ENCODE peak calls at places on chromosomes 3 and 15, in ten cellular contexts. Q, Z, S, P, N, X, O, I, Y and F are unnamed samples.

GRCh38 chr3:165283328-165283727 is 87.1 kb upstream of the SLITRK3 start:
- DNase-seq in X (no peak), Q (no peak), P (no peak), O (peak; percentile 4), I (no peak), S (no peak), Z (no peak), Y (no peak), N (no peak), F (no peak)

GRCh38 chr15:75801859-75802593 is 41.2 kb upstream of the UBE2Q2 start:
- DNase-seq in Y (peak; percentile 86), S (peak; percentile 77), X (peak; percentile 62), Z (peak; percentile 76), N (peak; percentile 91), P (peak; percentile 54), Q (peak; percentile 82), O (peak; percentile 92), I (peak; percentile 91), F (peak; percentile 80)

GRCh38 chr3:156816091-156816793 is 9.9 kb upstream of the LEKR1 start:
- DNase-seq in S (peak; percentile 59), O (peak; percentile 49), Q (peak; percentile 73), N (peak; percentile 83), Y (no peak), P (no peak), I (peak; percentile 76), Z (peak; percentile 27), X (no peak), F (no peak)

GRCh38 chr3:178170698-178171535 is 365.3 kb upstream of the KCNMB2 start:
- DNase-seq in O (no peak), Y (no peak), X (no peak), N (no peak), P (peak; percentile 87), Q (no peak), S (peak; percentile 96), I (no peak), Z (no peak), F (peak; percentile 38)

GRCh38 chr15:48627260-48627969 is 18.1 kb downstream of the FBN1 start:
- DNase-seq in I (no peak), Z (no peak), X (peak; percentile 89), Q (no peak), Y (no peak), O (peak; percentile 11), P (peak; percentile 82), S (peak; percentile 67), N (no peak), F (no peak)

GRCh38 chr3:117133066-117133465 is 423.5 kb downstream of the TUSC7 start:
- DNase-seq in S (no peak), Y (no peak), O (no peak), N (no peak), Z (no peak), I (no peak), X (no peak), P (no peak), Q (no peak), F (no peak)

GRCh38 chr3:30256474-30256873 is 349.9 kb upstream of the TGFBR2 start:
- DNase-seq in I (no peak), Z (no peak), Y (no peak), X (no peak), O (no peak), Q (no peak), P (no peak), N (no peak), S (peak; percentile 27), F (no peak)

GRCh38 chr15:66883322-66883911 is 181.4 kb downstream of the SMAD6 start:
- DNase-seq in Z (peak; percentile 95), P (peak; percentile 99), X (peak; percentile 99), O (peak; percentile 77), Q (peak; percentile 60), Y (peak; percentile 99), N (peak; percentile 92), S (peak; percentile 100), I (peak; percentile 81), F (peak; percentile 96)

GRCh38 chr3:143608966-143609365 is 239.3 kb downstream of the SLC9A9 start:
- DNase-seq in O (no peak), Y (no peak), S (peak; percentile 76), X (no peak), I (no peak), Z (no peak), N (peak; percentile 19), P (peak; percentile 19), Q (no peak), F (no peak)

GRCh38 chr15:85473455-85473854 is 93.1 kb downstream of the AKAP13 start:
- DNase-seq in Q (no peak), I (no peak), Y (no peak), N (no peak), P (no peak), Z (no peak), O (no peak), S (peak; percentile 41), X (peak; percentile 57), F (no peak)

GRCh38 chr3:123804676-123805075 is 79.5 kb downstream of the MYLK start:
- DNase-seq in Y (no peak), P (no peak), Z (no peak), N (no peak), Q (no peak), X (no peak), S (no peak), I (no peak), O (no peak), F (no peak)

GRCh38 chr3:37862712-37863551 is 1.3 kb downstream of the CTDSPL start:
- DNase-seq in O (peak; percentile 49), S (peak; percentile 47), X (peak; percentile 25), Z (no peak), Y (no peak), I (no peak), N (peak; percentile 28), Q (no peak), P (peak; percentile 54), F (peak; percentile 19)

DNA sequence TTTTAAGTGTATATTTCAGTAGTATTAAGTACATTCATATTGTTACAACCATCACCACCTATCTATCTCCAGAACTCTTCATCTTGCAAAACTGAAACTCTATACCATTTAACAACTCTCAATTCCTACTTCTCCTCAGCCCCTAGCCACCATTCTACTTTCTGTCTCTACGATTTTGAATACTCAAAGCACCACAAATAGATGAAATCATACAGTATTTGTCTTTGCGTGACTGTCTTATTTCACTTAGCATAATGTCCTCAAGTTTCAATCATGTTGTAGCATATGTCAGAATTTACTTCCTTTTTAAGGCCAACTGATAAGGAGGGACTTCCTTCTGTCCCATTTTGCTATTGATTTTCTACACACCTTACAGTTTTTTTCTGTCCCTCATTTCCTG is 593.3 kb downstream of the FHIT start:
- DNase-seq in N (no peak), Y (no peak), Q (no peak), X (no peak), O (no peak), S (no peak), Z (no peak), I (no peak), P (no peak), F (no peak)
- H3K27ac ChIP-seq in N (no peak overlapping the region), Y (no peak overlapping the region), Q (no peak overlapping the region), X (no peak overlapping the region), O (no peak overlapping the region), S (no peak overlapping the region), Z (no peak overlapping the region), I (no peak overlapping the region), P (no peak overlapping the region), F (no peak overlapping the region)

DNA sequence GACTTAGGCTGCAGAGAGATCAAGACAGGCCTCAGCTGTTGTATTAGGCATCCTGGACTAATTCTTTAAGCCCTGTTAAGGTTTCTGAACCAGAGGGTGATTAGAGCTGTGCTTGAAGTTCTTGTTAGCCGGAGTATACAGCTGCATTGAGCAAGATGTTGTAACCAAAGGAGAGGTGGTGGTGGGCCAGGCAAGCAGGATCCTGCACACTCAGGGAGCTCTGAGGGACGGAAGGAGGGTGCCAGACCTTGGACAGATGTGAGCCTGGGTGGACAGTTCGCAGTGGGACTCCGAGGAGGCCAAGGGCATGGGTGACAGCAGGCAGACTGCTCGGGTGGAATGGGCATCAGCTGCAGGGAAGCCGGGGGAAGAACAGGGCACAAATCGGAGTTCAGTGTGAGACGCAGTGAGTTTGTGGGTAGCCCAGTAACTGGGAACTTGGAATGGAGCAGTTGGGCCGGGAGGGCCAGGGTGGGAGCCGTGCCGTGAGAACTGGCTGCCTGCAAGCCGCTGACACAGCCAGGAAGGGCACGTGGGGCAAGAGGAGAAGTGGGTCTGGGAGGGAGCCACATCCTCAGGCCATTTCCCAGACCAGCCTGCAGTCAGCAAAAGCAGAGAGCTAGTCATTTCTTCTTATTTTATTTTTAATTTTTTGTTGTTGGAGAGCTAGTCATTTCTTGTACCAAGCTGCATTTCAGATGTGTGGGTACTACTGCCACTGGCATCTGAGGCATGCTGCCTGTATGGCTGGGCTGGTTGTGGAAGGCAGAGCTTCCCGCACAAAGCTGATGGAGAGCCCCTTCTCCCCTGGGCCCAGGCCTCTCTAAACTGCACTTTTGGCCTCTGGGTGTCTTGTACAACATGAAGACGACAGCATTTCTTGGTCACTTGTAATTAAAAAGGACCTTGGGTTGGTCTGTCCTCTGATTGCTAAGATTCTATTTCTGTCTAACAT is 61.0 kb downstream of the PGPEP1L start:
- DNase-seq in X (no peak), S (no peak), O (no peak), I (no peak), P (no peak), N (no peak), Z (no peak), Y (peak; percentile 89), Q (peak; percentile 34), F (no peak)
- H3K4me1 ChIP-seq in X (peaks cover 26% of the 10 kb centered on the region), S (peaks cover 13% of the 10 kb centered on the region), O (no peaks in the 10 kb centered on the region), I (peaks cover 17% of the 10 kb centered on the region), P (no peaks in the 10 kb centered on the region), N (peaks cover 24% of the 10 kb centered on the region), Z (no peaks in the 10 kb centered on the region), Y (no peaks in the 10 kb centered on the region), Q (no peaks in the 10 kb centered on the region), F (no peaks in the 10 kb centered on the region)

GRCh38 chr15:44673639-44674038 is 10.2 kb upstream of the SPG11 start:
- DNase-seq in I (no peak), X (no peak), N (no peak), S (no peak), Q (no peak), Y (no peak), Z (no peak), O (no peak), P (no peak), F (no peak)

GRCh38 chr15:44667039-44667360 is 3.5 kb upstream of the SPG11 start:
- DNase-seq in O (no peak), S (no peak), P (no peak), I (no peak), N (no peak), X (no peak), Z (no peak), Y (no peak), Q (no peak), F (no peak)

GRCh38 chr15:44670087-44670945 is 6.9 kb upstream of the SPG11 start:
- DNase-seq in I (no peak), P (no peak), N (no peak), X (no peak), O (no peak), Q (no peak), S (no peak), Z (no peak), Y (no peak), F (no peak)

GRCh38 chr15:44666208-44667038 is 3.0 kb upstream of the SPG11 start:
- DNase-seq in P (no peak), Q (no peak), S (no peak), O (no peak), Y (no peak), N (no peak), Z (no peak), X (no peak), I (no peak), F (no peak)

GRCh38 chr15:44668925-44669324 is 5.5 kb upstream of the SPG11 start:
- DNase-seq in P (no peak), Y (no peak), Z (no peak), I (no peak), X (no peak), O (no peak), N (no peak), Q (no peak), S (no peak), F (no peak)
- H3K27ac ChIP-seq in P (no peak overlapping the region), Y (no peak overlapping the region), Z (no peak overlapping the region), I (no peak overlapping the region), X (no peak overlapping the region), O (no peak overlapping the region), N (no peak overlapping the region), Q (peak overlapping the region; percentile 71), S (no peak overlapping the region), F (no peak overlapping the region)

GRCh38 chr15:91307561-91307960 is 207.5 kb downstream of the SV2B start:
- DNase-seq in X (no peak), S (no peak), O (no peak), N (no peak), I (no peak), P (no peak), Y (no peak), Z (no peak), Q (no peak), F (no peak)
- H3K4me1 ChIP-seq in X (no peaks in the 10 kb centered on the region), S (no peaks in the 10 kb centered on the region), O (no peaks in the 10 kb centered on the region), N (no peaks in the 10 kb centered on the region), I (peaks cover 6% of the 10 kb centered on the region), P (no peaks in the 10 kb centered on the region), Y (no peaks in the 10 kb centered on the region), Z (no peaks in the 10 kb centered on the region), Q (no peaks in the 10 kb centered on the region), F (no peaks in the 10 kb centered on the region)